ENCODE peak calls at places on chromosomes 7 and 10, in four cellular contexts. D is transverse colon, A is NCI-H2081, V is non-pigmented ciliary epithelial cell. P is an unnamed sample.

GRCh38 chr10:58044072-58044471 is 223.6 kb downstream of the IPMK start:
- DNase-seq in A (no peak), V (no peak), D (no peak), P (no peak)

GRCh38 chr7:55230014-55230413 is 135.1 kb upstream of the LANCL2 start:
- DNase-seq in V (no peak), A (no peak), D (no peak), P (no peak)

GRCh38 chr10:134743-135600 is at the start of gene ZMYND11:
- DNase-seq in A (peak), V (no peak), D (peak), P (no peak)

GRCh38 chr7:49875336-49875735 is 101.9 kb downstream of the VWC2 start:
- DNase-seq in V (no peak), A (no peak), D (no peak), P (no peak)

GRCh38 chr7:151875862-151876111 is 1.1 kb downstream of the PRKAG2 start:
- DNase-seq in V (no peak), A (no peak), D (no peak), P (no peak)

GRCh38 chr7:77783540-77783939 is 14.7 kb downstream of the TMEM60 start:
- DNase-seq in A (no peak), D (no peak), V (no peak), P (no peak)

GRCh38 chr7:132113536-132114409 is 462.5 kb downstream of the PLXNA4 start:
- DNase-seq in V (no peak), D (no peak), A (no peak), P (no peak)

GRCh38 chr7:1214516-1214915 is 18.2 kb upstream of the UNCX start:
- DNase-seq in A (no peak), V (no peak), D (no peak), P (no peak)

GRCh38 chr7:39910108-39910869 is 39.8 kb upstream of the CDK13 start:
- DNase-seq in V (peak), D (no peak), A (no peak), P (no peak)

GRCh38 chr7:218316-218715 is 25.9 kb downstream of the FAM20C start:
- DNase-seq in V (no peak), A (no peak), D (no peak), P (no peak)